ENCODE peak calls at places on chromosomes 4 and X, in eight cellular contexts. O is stomach, J is fibroblast of pulmonary artery, C is fibroblast of the aortic adventitia, U is colonic mucosa, Z is uterus, W is AG09309, B is psoas muscle. X is an unnamed sample.

GRCh38 chr4:150002561-150002960 is 75.7 kb upstream of the DCLK2 start:
- DNase-seq in W (no peak), B (no peak), J (no peak), Z (no peak), O (no peak), U (no peak), C (peak), X (no peak)

GRCh38 chr4:1194028-1194900 is 21.9 kb upstream of the SPON2 start:
- DNase-seq in O (peak), U (peak), B (peak), J (peak), W (no peak), C (peak), Z (peak), X (peak)

GRCh38 chr4:77859256-77859655 is 3.4 kb upstream of the MRPL1 start:
- DNase-seq in B (no peak), C (no peak), O (peak), W (no peak), J (no peak), Z (no peak), U (no peak), X (no peak)

GRCh38 chrX:12701625-12702024 is 89.6 kb upstream of the PRPS2 start:
- DNase-seq in W (peak), O (peak), U (peak), J (peak), B (no peak), C (peak), Z (no peak), X (peak)

GRCh38 chr4:140697709-140698560 is 58.2 kb downstream of the TBC1D9 start:
- DNase-seq in Z (no peak), C (no peak), O (no peak), B (no peak), W (no peak), U (no peak), J (no peak), X (no peak)

GRCh38 chr4:53593765-53594164 is 2.5 kb upstream of the LNX1 start:
- DNase-seq in J (no peak), Z (no peak), W (no peak), C (no peak), O (no peak), B (no peak), U (no peak), X (no peak)

GRCh38 chr4:174260099-174260498 is 23.4 kb downstream of the FBXO8 start:
- DNase-seq in Z (no peak), B (no peak), U (no peak), W (peak), J (peak), O (no peak), C (peak), X (peak)

GRCh38 chrX:21993265-21993664 is 38.9 kb upstream of the PHEX start:
- DNase-seq in B (peak), W (no peak), J (peak), C (no peak), Z (no peak), O (no peak), U (no peak), X (no peak)

GRCh38 chr4:130416228-130416627 is 1320.3 kb downstream of the C4orf33 start:
- DNase-seq in Z (no peak), J (no peak), W (no peak), U (no peak), B (no peak), C (no peak), O (no peak), X (no peak)

GRCh38 chr4:30056016-30056415 is 664.2 kb upstream of the PCDH7 start:
- DNase-seq in U (no peak), O (no peak), B (no peak), J (no peak), C (no peak), Z (no peak), W (no peak), X (no peak)

GRCh38 chr4:87506974-87507701 is 22.0 kb downstream of the SPARCL1 start:
- DNase-seq in O (no peak), U (no peak), W (peak), C (peak), Z (no peak), B (no peak), J (peak), X (peak)

GRCh38 chr4:109040441-109040840 is 262.0 kb downstream of the COL25A1 start:
- DNase-seq in J (no peak), U (no peak), Z (no peak), O (no peak), W (no peak), C (no peak), B (no peak), X (peak)

GRCh38 chrX:148928803-148929202 is 428.4 kb downstream of the AFF2 start:
- DNase-seq in O (no peak), Z (no peak), W (no peak), J (peak), B (no peak), U (no peak), C (peak), X (peak)

GRCh38 chr4:70996014-70996353 is 2.5 kb downstream of the DCK start:
- DNase-seq in U (no peak), Z (no peak), B (no peak), J (no peak), O (no peak), C (no peak), W (no peak), X (no peak)

GRCh38 chrX:84188320-84188834 is 378 bp upstream of the RPS6KA6 start:
- DNase-seq in O (peak), Z (peak), J (peak), B (peak), U (peak), C (peak), W (no peak), X (peak)

GRCh38 chrX:10903518-10903917 is 207.6 kb upstream of the HCCS start:
- DNase-seq in J (no peak), W (no peak), B (no peak), U (no peak), O (no peak), C (no peak), Z (no peak), X (no peak)

GRCh38 chr4:75678473-75678872 is 5.3 kb upstream of the G3BP2 start:
- DNase-seq in C (no peak), J (no peak), B (no peak), Z (no peak), W (no peak), O (no peak), U (no peak), X (no peak)

GRCh38 chr4:86927843-86928395 is 6.9 kb upstream of the AFF1 start:
- DNase-seq in W (peak), Z (peak), O (no peak), B (no peak), U (no peak), C (peak), J (peak), X (peak)

GRCh38 chr4:151962138-151962845 is 201.5 kb upstream of the GATB start:
- DNase-seq in O (no peak), U (no peak), B (no peak), W (no peak), J (no peak), C (peak), Z (no peak), X (peak)

GRCh38 chr4:97845758-97846157 is 297.5 kb downstream of the STPG2 start:
- DNase-seq in B (no peak), C (no peak), O (no peak), W (no peak), Z (no peak), U (no peak), J (no peak), X (no peak)

GRCh38 chrX:136497556-136498048 is at the start of gene HTATSF1:
- DNase-seq in Z (no peak), U (no peak), J (no peak), W (no peak), C (no peak), B (peak), O (peak), X (no peak)

GRCh38 chr4:116515959-116516358 is 569.4 kb downstream of the TRAM1L1 start:
- DNase-seq in U (no peak), J (no peak), O (no peak), Z (no peak), C (no peak), B (no peak), W (no peak), X (no peak)

GRCh38 chr4:39597695-39598381 is 40.8 kb downstream of the SMIM14 start:
- DNase-seq in W (no peak), U (no peak), Z (no peak), C (no peak), O (no peak), B (no peak), J (no peak), X (no peak)

GRCh38 chr4:102713096-102713495 is 47.7 kb downstream of the MANBA start:
- DNase-seq in B (no peak), W (no peak), J (peak), O (no peak), U (no peak), C (peak), Z (no peak), X (peak)

GRCh38 chr4:20723019-20723418 is 22.8 kb downstream of the PACRGL start:
- DNase-seq in U (no peak), J (no peak), W (no peak), C (no peak), Z (no peak), O (no peak), B (no peak), X (peak)

GRCh38 chr4:81988178-81988577 is 385.6 kb downstream of the HNRNPD start:
- DNase-seq in W (no peak), J (no peak), U (no peak), O (no peak), C (no peak), Z (no peak), B (no peak), X (no peak)

GRCh38 chr4:85669204-85669603 is 194.3 kb downstream of the ARHGAP24 start:
- DNase-seq in C (no peak), J (no peak), Z (no peak), W (no peak), U (no peak), O (no peak), B (no peak), X (no peak)

GRCh38 chr4:48015216-48015615 is 1.3 kb downstream of the CNGA1 start:
- DNase-seq in Z (no peak), C (no peak), O (no peak), J (no peak), W (no peak), B (no peak), U (no peak), X (no peak)

GRCh38 chr4:157315968-157316367 is 95.4 kb downstream of the GRIA2 start:
- DNase-seq in W (no peak), U (no peak), C (no peak), O (no peak), Z (no peak), J (peak), B (no peak), X (peak)

DNA sequence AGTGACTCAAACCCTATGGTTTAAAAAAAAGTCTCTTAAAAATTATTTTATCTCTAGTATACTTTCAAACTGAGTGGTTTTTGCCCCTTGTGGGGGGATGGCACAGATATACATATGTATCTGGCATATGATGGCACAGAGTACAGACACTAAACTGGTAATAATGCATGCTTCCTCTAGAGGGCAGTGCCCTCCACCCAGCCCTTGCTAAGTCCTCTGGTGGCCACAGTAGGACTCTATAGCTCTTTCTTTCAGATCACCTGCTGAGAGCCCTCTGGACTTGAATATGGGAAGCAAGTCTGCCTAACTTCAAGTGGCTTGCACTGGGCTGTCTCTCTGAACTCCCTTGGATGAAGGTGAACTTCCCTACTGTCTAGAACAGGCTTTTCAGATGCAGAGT is 66.3 kb downstream of the TSPAN7 start:
- DNase-seq in C (no peak), J (peak), W (no peak), Z (no peak), B (no peak), O (no peak), U (peak), X (peak)
- TF ChIP-seq CTCF in C (peak), J (peak), W (peak), Z (no peak), B (peak), O (no peak), U (peak), X (peak)

GRCh38 chr4:117968606-117969005 is 65.7 kb upstream of the NDST3 start:
- DNase-seq in O (no peak), J (no peak), B (no peak), U (no peak), W (no peak), C (no peak), Z (no peak), X (no peak)
- TF ChIP-seq CTCF in O (no peak), J (no peak), B (no peak), U (no peak), W (no peak), C (no peak), Z (no peak), X (no peak)

DNA sequence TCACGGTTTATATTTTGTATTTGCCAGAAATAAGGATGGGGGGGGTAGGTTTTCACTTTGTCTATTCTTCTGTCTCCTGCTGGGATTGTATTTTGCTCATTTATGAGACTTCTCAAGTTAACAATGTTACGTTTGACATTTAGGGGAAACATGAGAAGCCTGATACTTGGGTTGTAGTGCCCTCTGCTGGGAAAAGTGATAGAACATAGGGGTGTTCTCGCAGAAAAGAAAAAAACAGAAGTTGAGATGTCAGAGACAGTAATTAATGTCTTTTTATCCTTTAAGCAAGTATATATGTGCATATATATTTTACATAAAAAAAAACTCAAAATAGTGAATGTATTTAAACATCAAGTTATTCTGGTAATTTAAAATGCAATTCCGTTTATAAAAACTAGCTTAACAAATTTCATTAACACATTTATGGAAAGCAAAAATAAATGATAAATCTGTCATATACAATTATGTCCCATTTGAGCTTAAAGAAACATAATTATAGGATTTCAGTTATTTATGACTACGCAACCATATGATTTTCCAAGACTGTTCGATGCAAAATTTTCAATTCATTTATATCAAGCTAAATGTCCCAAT is 46.0 kb upstream of the TMPRSS11F start:
- DNase-seq in C (peak), J (peak), B (no peak), Z (no peak), U (peak), O (no peak), W (peak), X (peak)
- TF ChIP-seq CTCF in C (peak), J (peak), B (peak), Z (no peak), U (peak), O (no peak), W (peak), X (peak)

GRCh38 chr4:148412460-148412859 is 29.8 kb downstream of the NR3C2 start:
- DNase-seq in U (no peak), C (no peak), Z (no peak), J (no peak), W (no peak), B (no peak), O (no peak), X (no peak)

GRCh38 chr4:148415500-148415899 is 26.7 kb downstream of the NR3C2 start:
- DNase-seq in U (no peak), Z (no peak), O (no peak), B (no peak), J (peak), C (peak), W (no peak), X (peak)
- TF ChIP-seq CTCF in U (no peak), Z (no peak), O (no peak), B (no peak), J (no peak), C (no peak), W (no peak), X (no peak)

DNA sequence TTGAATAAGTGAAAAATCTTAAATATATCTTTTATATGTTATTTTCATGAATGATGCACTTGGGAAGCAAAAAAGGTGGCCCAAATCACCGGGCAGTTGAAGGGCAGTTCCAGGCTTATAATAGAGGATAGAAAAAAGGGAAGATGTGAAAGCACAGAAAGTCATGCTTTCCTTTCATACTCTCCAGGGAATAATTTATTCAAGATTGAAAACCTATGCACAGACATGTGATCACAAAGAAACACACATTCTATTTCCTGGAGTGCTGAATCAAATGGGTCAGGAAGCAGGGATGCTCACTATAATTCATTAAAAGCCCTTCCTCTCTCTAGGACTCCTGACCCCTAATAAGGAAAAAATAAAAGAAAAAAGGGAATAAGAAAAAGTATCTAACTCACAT is 66.1 kb upstream of the USP38 start:
- DNase-seq in U (no peak), C (no peak), Z (no peak), J (no peak), W (no peak), O (no peak), B (no peak), X (no peak)
- TF ChIP-seq CTCF in U (no peak), C (no peak), Z (no peak), J (no peak), W (no peak), O (no peak), B (no peak), X (no peak)

GRCh38 chr4:182255421-182256190 is 12.4 kb downstream of the TENM3 start:
- DNase-seq in Z (no peak), B (no peak), U (no peak), O (no peak), C (no peak), J (no peak), W (no peak), X (peak)
- TF ChIP-seq CTCF in Z (no peak), B (no peak), U (no peak), O (no peak), C (no peak), J (no peak), W (no peak), X (no peak)

GRCh38 chrX:7927259-7928167 is at the start of gene PNPLA4:
- DNase-seq in B (peak), W (peak), U (peak), J (peak), Z (peak), C (peak), O (peak), X (peak)
- TF ChIP-seq CTCF in B (peak), W (peak), U (no peak), J (peak), Z (peak), C (peak), O (no peak), X (no peak)

DNA sequence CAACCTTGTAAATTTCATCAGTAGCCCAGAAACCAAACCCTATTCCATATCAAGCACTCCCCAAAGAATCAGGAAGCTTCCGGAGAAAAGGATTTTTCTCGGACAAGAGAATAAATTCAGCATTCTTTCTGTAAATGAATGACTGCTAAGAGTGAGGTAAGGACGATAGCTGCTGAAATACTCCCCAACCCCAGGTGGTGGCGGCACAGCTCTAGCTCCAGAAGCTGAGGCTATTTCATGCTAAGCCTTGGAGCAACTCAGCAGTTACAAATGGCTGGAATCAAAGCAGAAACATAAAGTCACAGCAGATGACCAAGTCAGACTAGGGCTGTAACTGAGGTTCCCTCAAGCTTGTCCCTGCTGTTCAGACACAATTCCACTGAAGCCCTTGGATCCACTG is 13.9 kb upstream of the PCDH19 start:
- DNase-seq in U (no peak), B (no peak), C (no peak), W (no peak), Z (no peak), O (no peak), J (peak), X (peak)
- TF ChIP-seq CTCF in U (no peak), B (no peak), C (peak), W (no peak), Z (no peak), O (no peak), J (peak), X (peak)

GRCh38 chr4:6343950-6344408 is 74.3 kb downstream of the WFS1 start:
- DNase-seq in C (peak), J (peak), U (no peak), O (peak), Z (no peak), B (no peak), W (peak), X (peak)
- TF ChIP-seq CTCF in C (peak), J (no peak), U (no peak), O (no peak), Z (peak), B (no peak), W (peak), X (no peak)

GRCh38 chr4:112604590-112604989 is 32.1 kb downstream of the ZGRF1 start:
- DNase-seq in O (no peak), Z (peak), J (peak), U (peak), C (peak), W (peak), B (no peak), X (peak)
- TF ChIP-seq CTCF in O (no peak), Z (peak), J (peak), U (peak), C (peak), W (peak), B (peak), X (peak)